ENCODE peak calls at places on chromosomes 4 and X, in eight cellular contexts. E is stimulated activated CD8-positive, alpha-beta memory T cell treated with anti-CD3 and anti-CD28 coated beads, Interleukin-12 subunit alpha, Interleukin-12 subunit beta, amount 100 ng/mL, for 4 hours; U is NCI-H345; I is stimulated activated CD4-positive, alpha-beta T cell treated with anti-CD3 and anti-CD28 coated beads, TNF-alpha, amount 100 ng/mL, for 24 hours; O is tibial nerve; T is AG04449; R is GF-D8; L is COR-L47. X is an unnamed sample.

GRCh38 chr4:121706595-121707021 is 9.8 kb upstream of the ANXA5 start:
- DNase-seq in E (peak), U (no peak), I (no peak), O (no peak), T (no peak), R (no peak), L (no peak), X (no peak)

GRCh38 chr4:166458756-166459155 is 585.7 kb downstream of the TLL1 start:
- DNase-seq in E (no peak), U (no peak), I (no peak), O (no peak), T (no peak), R (no peak), L (no peak), X (no peak)

GRCh38 chr4:173506780-173507211 is 23.2 kb downstream of the HAND2 start:
- DNase-seq in E (no peak), U (no peak), I (no peak), O (no peak), T (no peak), R (no peak), L (no peak), X (no peak)

GRCh38 chr4:38125816-38126215 is 165.6 kb downstream of the PTTG2 start:
- DNase-seq in E (no peak), U (no peak), I (no peak), O (no peak), T (no peak), R (no peak), L (no peak), X (no peak)

GRCh38 chrX:34437586-34437985 is 219.5 kb downstream of the TMEM47 start:
- DNase-seq in E (no peak), U (no peak), I (no peak), O (no peak), T (no peak), R (no peak), L (no peak), X (no peak)

GRCh38 chrX:30799327-30799726 is 89.7 kb downstream of the TAB3 start:
- DNase-seq in E (no peak), U (no peak), I (no peak), O (no peak), T (no peak), R (no peak), L (no peak), X (no peak)

GRCh38 chr4:160835789-160836188 is 1328.0 kb downstream of the FSTL5 start:
- DNase-seq in E (no peak), U (no peak), I (no peak), O (no peak), T (no peak), R (no peak), L (no peak), X (no peak)

GRCh38 chr4:15906024-15906443 is 32.5 kb downstream of the FGFBP1 start:
- DNase-seq in E (no peak), U (peak), I (no peak), O (no peak), T (no peak), R (no peak), L (no peak), X (no peak)

GRCh38 chr4:69532886-69533506 is 37.3 kb upstream of the UGT2B4 start:
- DNase-seq in E (no peak), U (no peak), I (no peak), O (no peak), T (no peak), R (no peak), L (no peak), X (no peak)

GRCh38 chrX:68196939-68197791 is 236.1 kb downstream of the OPHN1 start:
- DNase-seq in E (no peak), U (peak), I (no peak), O (no peak), T (no peak), R (no peak), L (peak), X (no peak)

GRCh38 chr4:108155373-108155772 is 13.4 kb downstream of the LEF1 start:
- DNase-seq in E (no peak), U (no peak), I (no peak), O (no peak), T (no peak), R (no peak), L (no peak), X (no peak)

GRCh38 chr4:164949448-164950118 is 27.9 kb downstream of the TRIM61 start:
- DNase-seq in E (no peak), U (no peak), I (no peak), O (no peak), T (no peak), R (no peak), L (no peak), X (no peak)

GRCh38 chrX:103845165-103845653 is 13.2 kb upstream of the RAB9B start:
- DNase-seq in E (peak), U (peak), I (no peak), O (peak), T (peak), R (no peak), L (peak), X (no peak)

GRCh38 chr4:108834787-108835384 is 72.0 kb upstream of the ETNPPL start:
- DNase-seq in E (no peak), U (no peak), I (no peak), O (no peak), T (no peak), R (no peak), L (peak), X (no peak)

GRCh38 chrX:19863237-19864223 is 23.9 kb downstream of the SH3KBP1 start:
- DNase-seq in E (no peak), U (no peak), I (no peak), O (no peak), T (no peak), R (peak), L (no peak), X (no peak)

GRCh38 chr4:20254517-20255250 is 3.0 kb downstream of the SLIT2 start:
- DNase-seq in E (no peak), U (peak), I (no peak), O (peak), T (no peak), R (no peak), L (peak), X (no peak)

GRCh38 chrX:133090410-133090809 is 6.5 kb downstream of the USP26 start:
- DNase-seq in E (no peak), U (no peak), I (no peak), O (no peak), T (no peak), R (no peak), L (no peak), X (no peak)

GRCh38 chr4:21752616-21753015 is 196.0 kb downstream of the KCNIP4 start:
- DNase-seq in E (no peak), U (no peak), I (no peak), O (no peak), T (no peak), R (no peak), L (no peak), X (no peak)

GRCh38 chr4:47713156-47713834 is 124.6 kb downstream of the CORIN start:
- DNase-seq in E (no peak), U (no peak), I (no peak), O (no peak), T (no peak), R (no peak), L (no peak), X (no peak)

GRCh38 chr4:40473578-40474388 is 138.7 kb downstream of the CHRNA9 start:
- DNase-seq in E (no peak), U (no peak), I (no peak), O (no peak), T (no peak), R (no peak), L (no peak), X (no peak)

GRCh38 chr4:16827762-16828724 is 70.4 kb downstream of the LDB2 start:
- DNase-seq in E (no peak), U (no peak), I (no peak), O (no peak), T (no peak), R (no peak), L (no peak), X (no peak)

GRCh38 chr4:161581262-161581661 is 582.5 kb downstream of the FSTL5 start:
- DNase-seq in E (no peak), U (no peak), I (no peak), O (no peak), T (no peak), R (no peak), L (no peak), X (peak)

GRCh38 chr4:88138561-88138960 is 19.9 kb downstream of the ABCG2 start:
- DNase-seq in E (no peak), U (no peak), I (no peak), O (no peak), T (peak), R (no peak), L (no peak), X (no peak)

GRCh38 chrX:33307954-33308353 is 96.6 kb upstream of the DMD start:
- DNase-seq in E (no peak), U (no peak), I (no peak), O (no peak), T (no peak), R (no peak), L (no peak), X (no peak)

GRCh38 chr4:77636902-77637301 is 31.3 kb downstream of the CXCL13 start:
- DNase-seq in E (no peak), U (peak), I (no peak), O (no peak), T (peak), R (no peak), L (peak), X (no peak)

GRCh38 chrX:84165716-84166115 is 22.3 kb downstream of the RPS6KA6 start:
- DNase-seq in E (no peak), U (no peak), I (no peak), O (no peak), T (no peak), R (no peak), L (no peak), X (no peak)

GRCh38 chr4:131613086-131613823 is 1535.8 kb upstream of the PCDH10 start:
- DNase-seq in E (no peak), U (no peak), I (no peak), O (no peak), T (no peak), R (no peak), L (no peak), X (no peak)